ENCODE peak calls at places on chromosomes 6 and 20, in six cellular contexts. One of them, this sample, is unnamed.

GRCh38 chr6:167937948-167938911 is 59.2 kb upstream of the KIF25 start:
- DNase-seq in neuronal stem cell: no peak
- DNase-seq in IMR-90: no peak
- DNase-seq in mesenchymal stem cell: no peak
- DNase-seq in H9: peak
- DNase-seq in H1: peak
- DNase-seq in this sample: peak

GRCh38 chr20:19440660-19441527 is 228.5 kb downstream of the SLC24A3 start:
- DNase-seq in neuronal stem cell: no peak
- DNase-seq in IMR-90: no peak
- DNase-seq in mesenchymal stem cell: no peak
- DNase-seq in H1: no peak
- DNase-seq in H9: no peak
- DNase-seq in this sample: no peak

GRCh38 chr20:57680934-57681914 is 28.6 kb downstream of the PMEPA1 start:
- DNase-seq in IMR-90: no peak
- DNase-seq in neuronal stem cell: no peak
- DNase-seq in mesenchymal stem cell: no peak
- DNase-seq in H9: no peak
- DNase-seq in H1: no peak
- DNase-seq in this sample: peak

GRCh38 chr6:126657556-126658129 is 317.7 kb downstream of the CENPW start:
- DNase-seq in IMR-90: peak
- DNase-seq in mesenchymal stem cell: peak
- DNase-seq in H9: no peak
- DNase-seq in neuronal stem cell: no peak
- DNase-seq in H1: no peak
- DNase-seq in this sample: peak

GRCh38 chr6:88914180-88914579 is 49.2 kb downstream of the RNGTT start:
- DNase-seq in H9: no peak
- DNase-seq in neuronal stem cell: no peak
- DNase-seq in mesenchymal stem cell: no peak
- DNase-seq in H1: no peak
- DNase-seq in IMR-90: no peak
- DNase-seq in this sample: no peak

GRCh38 chr6:30349411-30350177 is 4.6 kb downstream of the RPP21 start:
- DNase-seq in H1: no peak
- DNase-seq in IMR-90: no peak
- DNase-seq in mesenchymal stem cell: no peak
- DNase-seq in neuronal stem cell: no peak
- DNase-seq in H9: no peak
- DNase-seq in this sample: no peak

GRCh38 chr6:7198833-7199800 is 91.4 kb downstream of the RREB1 start:
- DNase-seq in H1: no peak
- DNase-seq in mesenchymal stem cell: no peak
- DNase-seq in IMR-90: no peak
- DNase-seq in neuronal stem cell: no peak
- DNase-seq in H9: no peak
- DNase-seq in this sample: no peak

GRCh38 chr6:156686940-156687874 is 90.0 kb upstream of the ARID1B start:
- DNase-seq in H9: peak
- DNase-seq in IMR-90: peak
- DNase-seq in H1: no peak
- DNase-seq in mesenchymal stem cell: peak
- DNase-seq in neuronal stem cell: peak
- DNase-seq in this sample: peak

GRCh38 chr6:16654703-16655102 is 106.6 kb downstream of the ATXN1 start:
- DNase-seq in H1: no peak
- DNase-seq in IMR-90: no peak
- DNase-seq in neuronal stem cell: no peak
- DNase-seq in H9: no peak
- DNase-seq in mesenchymal stem cell: no peak
- DNase-seq in this sample: no peak

GRCh38 chr20:52168116-52168515 is 23.5 kb downstream of the ZFP64 start:
- DNase-seq in H9: no peak
- DNase-seq in neuronal stem cell: no peak
- DNase-seq in mesenchymal stem cell: no peak
- DNase-seq in IMR-90: no peak
- DNase-seq in H1: no peak
- DNase-seq in this sample: no peak

GRCh38 chr6:167543602-167544506 is 219.0 kb downstream of the TTLL2 start:
- DNase-seq in neuronal stem cell: no peak
- DNase-seq in mesenchymal stem cell: peak
- DNase-seq in IMR-90: no peak
- DNase-seq in H1: no peak
- DNase-seq in H9: no peak
- DNase-seq in this sample: no peak

GRCh38 chr6:110493253-110493800 is 16.9 kb upstream of the SLC22A16 start:
- DNase-seq in IMR-90: no peak
- DNase-seq in mesenchymal stem cell: no peak
- DNase-seq in neuronal stem cell: no peak
- DNase-seq in H1: no peak
- DNase-seq in H9: no peak
- DNase-seq in this sample: no peak

GRCh38 chr6:13045676-13046075 is 282.7 kb downstream of the TBC1D7 start:
- DNase-seq in IMR-90: no peak
- DNase-seq in H1: no peak
- DNase-seq in mesenchymal stem cell: no peak
- DNase-seq in neuronal stem cell: no peak
- DNase-seq in H9: no peak
- DNase-seq in this sample: peak

GRCh38 chr6:38492031-38492430 is 147.7 kb downstream of the BTBD9 start:
- DNase-seq in neuronal stem cell: no peak
- DNase-seq in H1: no peak
- DNase-seq in mesenchymal stem cell: no peak
- DNase-seq in IMR-90: no peak
- DNase-seq in H9: no peak
- DNase-seq in this sample: no peak
- H2BK5ac ChIP-seq in neuronal stem cell: no peak
- H2BK5ac ChIP-seq in H1: no peak
- H2BK5ac ChIP-seq in mesenchymal stem cell: no peak
- H2BK5ac ChIP-seq in IMR-90: no peak
- H2BK5ac ChIP-seq in H9: no peak
- H2BK5ac ChIP-seq in this sample: no peak

GRCh38 chr6:4010035-4010434 is 68.9 kb downstream of the FAM217A start:
- DNase-seq in IMR-90: no peak
- DNase-seq in mesenchymal stem cell: no peak
- DNase-seq in H1: no peak
- DNase-seq in H9: no peak
- DNase-seq in neuronal stem cell: no peak
- DNase-seq in this sample: no peak
- H4K91ac ChIP-seq in IMR-90: no peak
- H4K91ac ChIP-seq in mesenchymal stem cell: no peak
- H4K91ac ChIP-seq in H1: no peak
- H4K91ac ChIP-seq in H9: no peak
- H4K91ac ChIP-seq in neuronal stem cell: no peak
- H4K91ac ChIP-seq in this sample: no peak

GRCh38 chr6:33433001-33433559 is 13.2 kb downstream of the SYNGAP1 start:
- DNase-seq in IMR-90: no peak
- DNase-seq in H9: peak
- DNase-seq in H1: no peak
- DNase-seq in neuronal stem cell: no peak
- DNase-seq in mesenchymal stem cell: no peak
- DNase-seq in this sample: no peak
- H2BK5ac ChIP-seq in IMR-90: peak
- H2BK5ac ChIP-seq in H9: no peak
- H2BK5ac ChIP-seq in H1: peak
- H2BK5ac ChIP-seq in neuronal stem cell: peak
- H2BK5ac ChIP-seq in mesenchymal stem cell: no peak
- H2BK5ac ChIP-seq in this sample: no peak

GRCh38 chr20:61779176-61779965 is 286.3 kb downstream of the TAF4 start:
- DNase-seq in IMR-90: no peak
- DNase-seq in neuronal stem cell: no peak
- DNase-seq in mesenchymal stem cell: no peak
- DNase-seq in H9: no peak
- DNase-seq in H1: no peak
- DNase-seq in this sample: no peak
- H4K91ac ChIP-seq in IMR-90: no peak
- H4K91ac ChIP-seq in neuronal stem cell: no peak
- H4K91ac ChIP-seq in mesenchymal stem cell: no peak
- H4K91ac ChIP-seq in H9: no peak
- H4K91ac ChIP-seq in H1: no peak
- H4K91ac ChIP-seq in this sample: no peak

GRCh38 chr6:143361536-143362191 is 88.8 kb downstream of the ADAT2 start:
- DNase-seq in H9: no peak
- DNase-seq in neuronal stem cell: no peak
- DNase-seq in H1: no peak
- DNase-seq in mesenchymal stem cell: no peak
- DNase-seq in IMR-90: no peak
- DNase-seq in this sample: no peak
- H2BK5ac ChIP-seq in H9: no peak
- H2BK5ac ChIP-seq in neuronal stem cell: no peak
- H2BK5ac ChIP-seq in H1: no peak
- H2BK5ac ChIP-seq in mesenchymal stem cell: no peak
- H2BK5ac ChIP-seq in IMR-90: no peak
- H2BK5ac ChIP-seq in this sample: no peak

DNA sequence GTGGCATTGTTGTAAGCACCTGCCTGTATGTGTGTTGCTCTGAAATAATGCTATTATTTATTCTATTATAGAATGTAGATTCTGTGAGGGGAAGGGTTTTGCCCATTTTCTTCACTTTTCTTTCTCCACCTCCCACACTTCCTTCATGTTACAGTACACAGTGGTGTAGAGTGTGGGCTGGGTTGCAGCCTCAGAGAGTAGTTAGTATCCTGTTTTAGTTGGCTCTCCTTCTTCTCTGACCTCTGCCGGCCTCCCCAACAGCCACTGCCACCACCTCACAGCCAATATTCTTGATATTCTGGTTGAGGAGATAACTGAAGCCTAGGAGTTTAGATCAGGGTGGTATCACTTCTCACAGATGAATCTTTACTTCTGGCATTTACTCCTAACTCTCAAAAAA is 143.4 kb downstream of the BCKDHB start:
- DNase-seq in H1: no peak
- DNase-seq in mesenchymal stem cell: no peak
- DNase-seq in IMR-90: no peak
- DNase-seq in neuronal stem cell: no peak
- DNase-seq in H9: no peak
- DNase-seq in this sample: no peak
- H4K91ac ChIP-seq in H1: no peak
- H4K91ac ChIP-seq in mesenchymal stem cell: no peak
- H4K91ac ChIP-seq in IMR-90: no peak
- H4K91ac ChIP-seq in neuronal stem cell: no peak
- H4K91ac ChIP-seq in H9: no peak
- H4K91ac ChIP-seq in this sample: no peak

GRCh38 chr6:2900821-2901644 is 2.1 kb downstream of the SERPINB9 start:
- DNase-seq in H9: peak
- DNase-seq in neuronal stem cell: no peak
- DNase-seq in H1: no peak
- DNase-seq in IMR-90: no peak
- DNase-seq in mesenchymal stem cell: peak
- DNase-seq in this sample: no peak
- H2BK5ac ChIP-seq in H9: no peak
- H2BK5ac ChIP-seq in neuronal stem cell: no peak
- H2BK5ac ChIP-seq in H1: peak
- H2BK5ac ChIP-seq in IMR-90: no peak
- H2BK5ac ChIP-seq in mesenchymal stem cell: no peak
- H2BK5ac ChIP-seq in this sample: no peak

DNA sequence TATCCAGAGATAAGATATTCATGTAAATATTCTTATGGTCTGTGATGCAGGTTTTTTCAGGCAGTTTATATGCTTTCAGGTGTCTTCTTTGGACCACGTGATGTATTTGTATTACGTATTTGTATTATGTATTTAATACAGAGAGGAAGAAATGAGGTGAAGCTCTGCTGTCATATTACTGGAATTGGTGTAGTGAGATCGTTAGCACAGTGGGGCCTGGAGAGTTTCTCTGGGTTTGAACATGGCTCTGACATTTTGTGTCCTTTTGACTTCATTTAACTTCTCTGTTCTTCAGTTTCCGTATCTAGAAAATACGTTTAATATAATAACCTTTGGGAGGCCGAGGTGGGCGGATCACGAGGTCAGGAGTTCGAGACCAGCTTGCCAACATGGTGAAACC is 1.6 kb upstream of the PRIM2 start:
- DNase-seq in H9: no peak
- DNase-seq in H1: no peak
- DNase-seq in neuronal stem cell: no peak
- DNase-seq in IMR-90: no peak
- DNase-seq in mesenchymal stem cell: no peak
- DNase-seq in this sample: no peak
- H4K91ac ChIP-seq in H9: no peak
- H4K91ac ChIP-seq in H1: no peak
- H4K91ac ChIP-seq in neuronal stem cell: no peak
- H4K91ac ChIP-seq in IMR-90: peak
- H4K91ac ChIP-seq in mesenchymal stem cell: no peak
- H4K91ac ChIP-seq in this sample: no peak

This sample was measured in trophoblast cell.